ENCODE peak calls at places on chromosomes 2 and 18, in six cellular contexts. H is IMR-90, V is HCT116, K is astrocyte of the spinal cord, L is tibial nerve, D is MCF 10A. P is an unnamed sample.

GRCh38 chr2:3483227-3483985 is 35.9 kb downstream of the ADI1 start:
- DNase-seq in D (no peak), K (peak; percentile 51), H (peak; percentile 58), V (no peak), L (no peak), P (no peak)

GRCh38 chr2:177633111-177633510 is 240.5 kb downstream of the AGPS start:
- DNase-seq in H (no peak), K (no peak), V (no peak), L (no peak), D (no peak), P (no peak)

GRCh38 chr2:66456183-66457041 is 21.5 kb downstream of the MEIS1 start:
- DNase-seq in K (peak; percentile 51), V (no peak), D (peak; percentile 17), H (no peak), L (no peak), P (no peak)

GRCh38 chr18:3230401-3231334 is 10.9 kb upstream of the MYOM1 start:
- DNase-seq in K (no peak), V (no peak), H (peak; percentile 31), L (no peak), D (peak; percentile 59), P (no peak)

GRCh38 chr18:13222371-13223281 is 4.1 kb downstream of the LDLRAD4 start:
- DNase-seq in D (no peak), K (peak; percentile 25), H (peak; percentile 37), L (no peak), V (no peak), P (no peak)

GRCh38 chr2:627340-627709 is 49.9 kb downstream of the TMEM18 start:
- DNase-seq in H (no peak), V (no peak), D (no peak), L (peak; percentile 3), K (no peak), P (no peak)

GRCh38 chr18:11872479-11873136 is 21.4 kb downstream of the CHMP1B start:
- DNase-seq in L (no peak), K (peak; percentile 27), V (peak; percentile 36), H (no peak), D (peak; percentile 73), P (no peak)

GRCh38 chr18:9578306-9578705 is 36.1 kb downstream of the PPP4R1 start:
- DNase-seq in L (no peak), H (peak; percentile 39), V (no peak), D (peak; percentile 51), K (no peak), P (no peak)

GRCh38 chr2:60073201-60073600 is 480.3 kb downstream of the BCL11A start:
- DNase-seq in K (no peak), L (no peak), H (no peak), D (no peak), V (no peak), P (no peak)

GRCh38 chr2:95374451-95374915 is 28.0 kb upstream of the FAHD2A start:
- DNase-seq in K (no peak), L (no peak), H (no peak), V (no peak), D (no peak), P (no peak)

GRCh38 chr18:13513015-13513414 is 213.3 kb downstream of the FAM210A start:
- DNase-seq in K (peak; percentile 22), V (no peak), D (no peak), L (no peak), H (no peak), P (no peak)

GRCh38 chr2:184154438-184154837 is 443.9 kb upstream of the ZNF804A start:
- DNase-seq in H (no peak), K (peak; percentile 29), L (no peak), V (no peak), D (no peak), P (no peak)

GRCh38 chr2:96501471-96501874 is 3.7 kb downstream of the NEURL3 start:
- DNase-seq in H (no peak), D (no peak), L (no peak), V (no peak), K (no peak), P (no peak)

GRCh38 chr2:121400206-121400605 is 115.2 kb upstream of the TFCP2L1 start:
- DNase-seq in K (peak; percentile 29), V (no peak), H (peak; percentile 85), D (no peak), L (no peak), P (no peak)

GRCh38 chr2:97740590-97741182 is 27.3 kb downstream of the ZAP70 start:
- DNase-seq in L (no peak), H (peak; percentile 14), K (no peak), D (peak; percentile 38), V (peak; percentile 29), P (no peak)

GRCh38 chr18:78753240-78753639 is 226.4 kb upstream of the SALL3 start:
- DNase-seq in L (no peak), V (no peak), H (no peak), K (no peak), D (no peak), P (no peak)

GRCh38 chr18:62131305-62131909 is 55.4 kb downstream of the PIGN start:
- DNase-seq in K (peak; percentile 65), V (peak; percentile 35), H (peak; percentile 76), D (peak; percentile 75), L (peak; percentile 46), P (peak; percentile 48)

GRCh38 chr2:84797271-84797670 is 83.6 kb downstream of the TRABD2A start:
- DNase-seq in L (no peak), K (no peak), H (no peak), V (no peak), D (no peak), P (no peak)

GRCh38 chr2:223725494-223725893 is 111.9 kb downstream of the AP1S3 start:
- DNase-seq in V (peak; percentile 92), L (peak; percentile 52), H (peak; percentile 99), K (peak; percentile 97), D (peak; percentile 97), P (peak; percentile 89)

GRCh38 chr2:138059967-138060635 is 95.8 kb downstream of the HNMT start:
- DNase-seq in D (peak; percentile 95), K (peak; percentile 57), L (peak; percentile 48), V (no peak), H (peak; percentile 41), P (peak; percentile 60)

GRCh38 chr2:60337142-60337497 is 216.3 kb downstream of the BCL11A start:
- DNase-seq in H (no peak), D (no peak), V (no peak), L (no peak), K (no peak), P (no peak)

GRCh38 chr2:9800975-9801723 is 42.1 kb upstream of the TAF1B start:
- DNase-seq in K (peak; percentile 55), H (peak; percentile 63), L (no peak), D (peak; percentile 97), V (no peak), P (no peak)

GRCh38 chr2:62118160-62118559 is 77.8 kb upstream of the B3GNT2 start:
- DNase-seq in K (no peak), V (no peak), L (no peak), H (peak; percentile 19), D (no peak), P (no peak)

GRCh38 chr2:11495844-11496271 is 29.9 kb upstream of the E2F6 start:
- DNase-seq in V (no peak), L (no peak), K (no peak), H (no peak), D (no peak), P (no peak)

GRCh38 chr2:121771976-121772742 is 16.7 kb downstream of the TSN start:
- DNase-seq in K (no peak), D (no peak), V (no peak), L (no peak), H (peak; percentile 32), P (no peak)

GRCh38 chr2:233098615-233099014 is 38.5 kb downstream of the INPP5D start:
- DNase-seq in L (no peak), K (peak; percentile 7), D (peak; percentile 14), H (peak; percentile 5), V (peak; percentile 10), P (no peak)

GRCh38 chr2:96556441-96557330 is 20.1 kb downstream of the ARID5A start:
- DNase-seq in V (peak; percentile 97), K (peak; percentile 65), H (peak; percentile 87), L (no peak), D (peak; percentile 90), P (no peak)

GRCh38 chr2:20934226-20934625 is 109.6 kb downstream of the APOB start:
- DNase-seq in L (no peak), K (no peak), V (no peak), D (no peak), H (no peak), P (no peak)

GRCh38 chr2:174776223-174776622 is 12.0 kb upstream of the CHRNA1 start:
- DNase-seq in H (no peak), K (no peak), L (no peak), V (no peak), D (no peak), P (no peak)

DNA sequence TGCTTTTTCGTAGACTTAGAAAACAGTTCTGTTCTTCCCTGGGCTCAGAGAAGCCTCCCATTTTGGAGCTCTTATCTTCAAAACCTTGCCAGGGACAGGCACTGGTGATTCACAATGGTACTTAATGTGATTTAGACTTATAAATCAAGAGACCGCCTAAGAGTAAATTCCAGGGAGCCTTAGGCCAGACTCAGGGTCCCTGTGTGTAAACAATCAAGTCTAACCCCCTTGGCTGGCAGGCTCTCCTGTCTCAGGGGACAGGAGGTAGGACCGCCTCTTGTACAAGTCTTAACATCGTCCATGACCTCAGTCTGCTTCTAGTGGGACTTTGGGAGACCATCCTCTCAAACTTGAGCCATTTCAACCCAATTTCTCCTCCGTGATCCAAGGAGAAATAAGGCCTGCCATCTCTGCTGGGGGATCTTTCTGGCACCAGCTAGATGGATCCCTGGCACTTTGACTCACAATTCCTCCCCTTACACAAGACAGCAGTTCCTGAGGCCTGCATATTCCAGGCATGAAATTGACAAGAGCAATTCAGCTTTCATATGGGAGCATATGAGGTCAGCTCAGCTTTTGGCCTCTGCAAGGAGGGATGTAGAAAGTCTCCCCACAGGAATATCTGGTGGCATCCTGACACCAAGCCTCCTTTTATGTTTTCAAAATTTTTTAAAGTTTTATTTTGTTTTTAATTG is 487.0 kb downstream of the TNS1 start:
- DNase-seq in K (no peak), V (no peak), H (no peak), D (no peak), L (no peak), P (no peak)
- TF ChIP-seq CTCF in K (no peak), V (no peak), H (no peak), D (no peak), L (no peak), P (no peak)

DNA sequence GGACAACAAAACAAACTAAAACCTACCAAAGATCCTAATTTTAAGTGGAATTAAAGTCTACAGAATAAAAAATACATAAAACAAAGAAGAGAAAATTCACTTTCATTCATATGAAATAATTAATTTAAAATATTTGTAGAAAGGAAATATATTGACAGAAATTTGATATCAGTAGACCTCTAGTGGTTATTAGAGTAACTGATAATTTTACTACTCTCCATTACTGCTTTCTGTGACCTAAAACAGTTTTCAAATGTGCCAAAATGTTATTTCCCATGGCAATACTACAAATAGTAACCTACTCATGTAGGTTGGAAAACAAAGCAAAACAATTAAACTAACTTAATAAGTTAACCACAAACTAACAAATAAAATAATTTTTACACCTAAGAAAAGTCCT is 147.1 kb downstream of the NOL4 start:
- DNase-seq in V (no peak), K (peak; percentile 2), D (no peak), H (no peak), L (no peak), P (no peak)
- TF ChIP-seq CTCF in V (no peak), K (no peak), D (no peak), H (no peak), L (no peak), P (no peak)

GRCh38 chr2:1730047-1730937 is 14.0 kb downstream of the PXDN start:
- DNase-seq in K (peak; percentile 92), V (no peak), D (peak; percentile 70), L (no peak), H (peak; percentile 89), P (no peak)
- TF ChIP-seq CTCF in K (no peak), V (no peak), D (no peak), L (no peak), H (no peak), P (no peak)

GRCh38 chr2:63506350-63506749 is 81.9 kb downstream of the WDPCP start:
- DNase-seq in L (no peak), K (no peak), D (no peak), H (no peak), V (no peak), P (no peak)
- TF ChIP-seq CTCF in L (no peak), K (no peak), D (no peak), H (no peak), V (no peak), P (no peak)